ENCODE peak calls at places on chromosome 15, in eight cellular contexts. L is A549, F is testis, P is endothelial cell of umbilical vein, E is prostate gland, Q is HCT116, W is suprapubic skin, V is body of pancreas. D is an unnamed sample.

GRCh38 chr15:92809880-92810361 is 90.2 kb upstream of the CHD2 start:
- DNase-seq in L (no peak), F (peak), P (peak), E (peak), Q (no peak), W (peak), V (peak), D (peak)

GRCh38 chr15:58475573-58476524 is 44.1 kb downstream of the LIPC start:
- DNase-seq in L (no peak), F (no peak), P (peak), E (no peak), Q (no peak), W (no peak), V (no peak), D (no peak)

GRCh38 chr15:43505723-43506122 is 11.7 kb upstream of the MAP1A start:
- DNase-seq in L (no peak), F (no peak), P (no peak), E (no peak), Q (no peak), W (no peak), V (no peak), D (no peak)

GRCh38 chr15:47965297-47965696 is 155.5 kb upstream of the SLC24A5 start:
- DNase-seq in L (no peak), F (no peak), P (no peak), E (no peak), Q (no peak), W (no peak), V (no peak), D (no peak)

GRCh38 chr15:84874991-84875390 is 9.5 kb upstream of the SLC28A1 start:
- DNase-seq in L (no peak), F (no peak), P (no peak), E (no peak), Q (no peak), W (no peak), V (no peak), D (no peak)

GRCh38 chr15:73265536-73266153 is 103.1 kb downstream of the HCN4 start:
- DNase-seq in L (peak), F (peak), P (peak), E (no peak), Q (peak), W (no peak), V (peak), D (no peak)

GRCh38 chr15:39084683-39085530 is 496.0 kb upstream of the THBS1 start:
- DNase-seq in L (no peak), F (peak), P (no peak), E (no peak), Q (no peak), W (no peak), V (peak), D (peak)

GRCh38 chr15:31828594-31828993 is 201.7 kb upstream of the CHRNA7 start:
- DNase-seq in L (no peak), F (no peak), P (no peak), E (no peak), Q (no peak), W (no peak), V (no peak), D (no peak)

GRCh38 chr15:92569778-92570177 is 85.8 kb downstream of the FAM174B start:
- DNase-seq in L (no peak), F (no peak), P (no peak), E (no peak), Q (no peak), W (no peak), V (no peak), D (no peak)

GRCh38 chr15:90451215-90451850 is 63.3 kb downstream of the IQGAP1 start:
- DNase-seq in L (no peak), F (no peak), P (no peak), E (no peak), Q (no peak), W (no peak), V (no peak), D (no peak)

GRCh38 chr15:23642413-23643044 is 5.1 kb downstream of the MAGEL2 start:
- DNase-seq in L (peak), F (peak), P (peak), E (peak), Q (peak), W (no peak), V (peak), D (peak)

GRCh38 chr15:73777741-73778140 is 24.6 kb upstream of the INSYN1 start:
- DNase-seq in L (no peak), F (no peak), P (no peak), E (peak), Q (no peak), W (no peak), V (no peak), D (no peak)

GRCh38 chr15:101063212-101063611 is 144.1 kb downstream of the LRRK1 start:
- DNase-seq in L (no peak), F (peak), P (no peak), E (no peak), Q (no peak), W (peak), V (no peak), D (peak)

GRCh38 chr15:39869858-39870515 is 50.1 kb downstream of the GPR176 start:
- DNase-seq in L (no peak), F (peak), P (peak), E (no peak), Q (no peak), W (no peak), V (no peak), D (no peak)

GRCh38 chr15:100107606-100108225 is 234.1 kb downstream of the ADAMTS17 start:
- DNase-seq in L (no peak), F (no peak), P (no peak), E (no peak), Q (no peak), W (peak), V (no peak), D (peak)

GRCh38 chr15:31216210-31216911 is 110.3 kb upstream of the KLF13 start:
- DNase-seq in L (peak), F (peak), P (no peak), E (peak), Q (no peak), W (peak), V (peak), D (peak)

GRCh38 chr15:94098877-94099606 is 132.3 kb upstream of the MCTP2 start:
- DNase-seq in L (no peak), F (no peak), P (no peak), E (no peak), Q (no peak), W (no peak), V (no peak), D (no peak)

GRCh38 chr15:26667222-26667988 is 105.5 kb downstream of the GABRB3 start:
- DNase-seq in L (no peak), F (no peak), P (no peak), E (peak), Q (no peak), W (no peak), V (peak), D (no peak)

GRCh38 chr15:96181873-96182301 is 148.6 kb upstream of the NR2F2 start:
- DNase-seq in L (no peak), F (peak), P (no peak), E (no peak), Q (no peak), W (no peak), V (no peak), D (peak)

GRCh38 chr15:95175914-95176658 is 944.7 kb downstream of the MCTP2 start:
- DNase-seq in L (no peak), F (no peak), P (peak), E (no peak), Q (no peak), W (no peak), V (no peak), D (no peak)

GRCh38 chr15:99343836-99344551 is 92.7 kb downstream of the LRRC28 start:
- DNase-seq in L (no peak), F (peak), P (peak), E (no peak), Q (no peak), W (no peak), V (no peak), D (no peak)

GRCh38 chr15:48868549-48868948 is 9.4 kb upstream of the EID1 start:
- DNase-seq in L (no peak), F (no peak), P (peak), E (no peak), Q (no peak), W (no peak), V (no peak), D (no peak)

DNA sequence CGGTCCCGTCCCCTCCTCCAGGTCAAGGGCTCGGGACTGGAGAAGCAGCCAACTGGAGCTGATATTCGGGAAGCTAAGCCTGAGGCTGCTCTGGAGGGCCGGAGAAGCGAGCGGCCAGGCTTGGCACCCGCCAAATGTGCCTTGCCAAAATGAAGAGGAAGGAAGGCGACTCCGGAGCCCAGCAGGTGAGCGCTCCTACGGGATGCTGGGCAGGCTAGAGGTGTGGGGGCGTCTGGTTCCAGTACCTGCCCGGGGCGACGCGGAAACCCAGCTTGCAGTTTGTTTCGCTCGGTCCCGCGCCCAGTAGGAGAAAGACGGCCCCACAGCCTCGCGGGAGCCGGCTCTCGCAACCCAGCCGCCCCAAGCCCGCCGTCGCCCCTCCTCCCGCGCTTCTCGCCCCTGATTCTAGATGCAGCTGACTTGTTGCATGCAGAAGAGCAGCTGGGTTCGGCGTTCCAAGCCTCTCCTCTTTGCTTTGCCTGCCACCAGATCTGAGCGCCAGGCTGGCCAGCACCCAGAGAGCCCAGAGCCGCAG is 16.1 kb upstream of the AEN start:
- DNase-seq in L (no peak), F (no peak), P (no peak), E (no peak), Q (no peak), W (no peak), V (no peak), D (no peak)
- H3K4me3 ChIP-seq in L (peak), F (no peak), P (no peak), E (no peak), Q (no peak), W (no peak), V (no peak), D (no peak)

GRCh38 chr15:79094611-79095021 is 4.0 kb upstream of the RASGRF1 start:
- DNase-seq in L (no peak), F (no peak), P (no peak), E (no peak), Q (no peak), W (peak), V (no peak), D (no peak)
- H3K27ac ChIP-seq in L (no peak), F (no peak), P (no peak), E (no peak), Q (no peak), W (no peak), V (no peak), D (no peak)

GRCh38 chr15:68819451-68820204 is 1.1 kb downstream of the ANP32A start:
- DNase-seq in L (peak), F (peak), P (peak), E (peak), Q (no peak), W (no peak), V (peak), D (peak)
- TF ChIP-seq POLR2A in L (no peak), F (no peak), P (no peak), E (peak), Q (no peak), W (no peak), V (peak), D (peak)

DNA sequence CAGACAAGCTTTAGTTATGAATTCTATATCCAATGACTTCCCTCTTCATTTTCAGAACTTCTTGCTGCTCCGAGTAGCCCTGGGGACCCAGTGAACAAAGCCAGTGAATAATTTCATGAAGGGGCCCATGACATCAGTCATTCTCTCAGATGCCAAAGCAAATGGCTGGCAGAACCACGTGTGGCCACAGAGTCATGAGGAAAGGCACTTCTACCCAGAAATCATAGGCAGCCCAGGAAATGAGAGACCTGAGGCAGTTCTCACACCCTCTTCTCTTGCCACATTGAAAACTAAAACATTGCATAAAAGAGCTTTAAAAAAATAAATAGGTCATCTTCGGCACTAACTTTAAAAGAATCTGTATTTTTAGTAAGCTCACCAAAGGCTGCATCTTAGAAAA is 4.3 kb upstream of the UACA start:
- DNase-seq in L (no peak), F (no peak), P (no peak), E (no peak), Q (no peak), W (no peak), V (no peak), D (no peak)
- H3K4me3 ChIP-seq in L (no peak), F (no peak), P (no peak), E (no peak), Q (no peak), W (no peak), V (no peak), D (no peak)

GRCh38 chr15:75705854-75706681 is 6.6 kb downstream of the CSPG4 start:
- DNase-seq in L (no peak), F (no peak), P (no peak), E (no peak), Q (no peak), W (no peak), V (no peak), D (no peak)

GRCh38 chr15:75702431-75702830 is 10.2 kb downstream of the CSPG4 start:
- DNase-seq in L (no peak), F (no peak), P (no peak), E (no peak), Q (no peak), W (no peak), V (no peak), D (no peak)

GRCh38 chr15:75704618-75705017 is 8.0 kb downstream of the CSPG4 start:
- DNase-seq in L (no peak), F (no peak), P (no peak), E (no peak), Q (no peak), W (no peak), V (no peak), D (no peak)

GRCh38 chr15:75706682-75706954 is 6.0 kb downstream of the CSPG4 start:
- DNase-seq in L (no peak), F (no peak), P (no peak), E (no peak), Q (no peak), W (no peak), V (no peak), D (no peak)

GRCh38 chr15:75704263-75704615 is 8.4 kb downstream of the CSPG4 start:
- DNase-seq in L (no peak), F (no peak), P (no peak), E (no peak), Q (no peak), W (no peak), V (no peak), D (no peak)
- H3K27ac ChIP-seq in L (peak), F (no peak), P (no peak), E (peak), Q (peak), W (peak), V (no peak), D (peak)

GRCh38 chr15:65041787-65042186 is 3.4 kb upstream of the SLC51B start:
- DNase-seq in L (no peak), F (no peak), P (no peak), E (no peak), Q (no peak), W (no peak), V (no peak), D (no peak)

GRCh38 chr15:65040461-65040860 is 4.7 kb upstream of the SLC51B start:
- DNase-seq in L (no peak), F (no peak), P (no peak), E (no peak), Q (no peak), W (no peak), V (no peak), D (no peak)

GRCh38 chr15:65042776-65043322 is 2.3 kb upstream of the SLC51B start:
- DNase-seq in L (no peak), F (no peak), P (no peak), E (no peak), Q (no peak), W (no peak), V (no peak), D (no peak)

GRCh38 chr15:65049418-65049840 is 4.2 kb downstream of the SLC51B start:
- DNase-seq in L (peak), F (peak), P (peak), E (peak), Q (peak), W (peak), V (peak), D (peak)

GRCh38 chr15:65044724-65045481 is at the start of gene SLC51B:
- DNase-seq in L (no peak), F (no peak), P (no peak), E (no peak), Q (no peak), W (no peak), V (no peak), D (peak)
- TF ChIP-seq POLR2A in L (no peak), F (no peak), P (no peak), E (no peak), Q (no peak), W (no peak), V (no peak), D (no peak)

DNA sequence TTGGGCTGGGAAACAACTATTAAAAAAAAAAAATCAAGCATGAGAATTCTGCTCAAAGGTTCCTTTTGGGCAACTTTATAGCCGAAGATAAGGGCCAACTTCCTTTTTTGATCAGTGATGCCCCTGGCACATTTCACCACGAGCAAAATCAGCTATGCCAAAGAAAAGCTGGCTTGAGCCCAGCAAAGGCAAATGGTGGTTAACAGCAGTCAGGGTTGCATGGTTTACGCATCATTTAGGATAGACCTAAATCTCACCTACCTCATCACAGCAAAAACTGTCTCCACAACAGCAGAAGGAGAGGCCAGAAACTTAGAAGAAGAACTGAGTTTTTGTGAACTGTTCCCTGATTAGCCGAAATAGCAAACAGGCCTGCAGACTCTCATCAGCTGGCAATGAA is 220.1 kb upstream of the CDIN1 start:
- DNase-seq in L (no peak), F (no peak), P (no peak), E (no peak), Q (no peak), W (no peak), V (no peak), D (no peak)
- H3K4me3 ChIP-seq in L (no peak), F (no peak), P (no peak), E (no peak), Q (no peak), W (no peak), V (no peak), D (no peak)

DNA sequence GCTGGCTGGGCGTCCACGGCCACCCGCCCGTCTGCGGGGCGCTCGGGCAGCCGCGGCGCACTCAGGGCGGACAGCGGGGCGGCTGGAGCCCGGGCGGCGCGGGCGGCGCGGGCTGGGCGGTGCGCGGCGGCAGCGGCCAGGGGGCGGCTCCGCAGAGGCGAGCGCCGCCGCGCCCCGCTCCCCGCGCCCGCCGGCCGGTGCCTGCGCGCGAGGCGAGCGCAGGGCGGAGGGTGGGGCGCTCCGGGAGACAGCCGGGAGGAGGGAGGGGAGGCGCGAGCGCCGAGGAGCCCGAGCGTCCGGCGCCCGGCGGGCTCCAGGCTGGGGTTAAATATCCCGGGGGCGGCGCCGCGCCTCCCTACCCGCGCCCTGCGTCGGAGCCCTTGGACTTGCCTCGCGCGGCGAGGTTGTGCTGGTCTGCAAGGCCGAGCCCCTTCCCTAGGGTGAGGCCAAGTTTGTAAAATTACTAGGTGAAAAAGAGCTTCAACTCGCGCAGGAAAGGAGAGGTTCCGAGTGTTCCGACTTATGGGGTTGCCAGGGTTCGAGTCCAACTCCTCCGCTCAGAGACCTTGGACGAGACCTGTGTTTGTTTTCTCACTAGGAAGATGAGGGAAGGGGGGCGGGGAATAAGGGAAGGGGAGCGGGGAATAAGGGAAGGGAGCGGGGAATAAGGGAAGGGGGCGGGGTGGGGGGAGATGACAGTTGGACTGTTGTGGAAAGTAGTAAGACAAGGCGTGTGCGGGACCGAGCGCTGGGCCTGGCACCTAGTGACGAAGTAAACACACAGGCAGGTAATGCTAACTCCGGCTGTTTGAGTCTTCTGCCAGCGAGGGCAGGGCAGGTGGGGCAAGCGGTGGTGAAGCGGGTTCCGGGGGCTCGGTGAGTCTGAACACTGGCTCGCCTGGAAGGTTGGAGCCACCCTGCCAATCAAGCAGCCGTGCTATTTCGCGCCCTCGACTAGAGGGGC is at the start of gene TNFAIP8L3:
- DNase-seq in L (peak), F (peak), P (peak), E (no peak), Q (no peak), W (no peak), V (peak), D (no peak)
- H3K27ac ChIP-seq in L (peak), F (peak), P (peak), E (no peak), Q (no peak), W (peak), V (no peak), D (peak)

DNA sequence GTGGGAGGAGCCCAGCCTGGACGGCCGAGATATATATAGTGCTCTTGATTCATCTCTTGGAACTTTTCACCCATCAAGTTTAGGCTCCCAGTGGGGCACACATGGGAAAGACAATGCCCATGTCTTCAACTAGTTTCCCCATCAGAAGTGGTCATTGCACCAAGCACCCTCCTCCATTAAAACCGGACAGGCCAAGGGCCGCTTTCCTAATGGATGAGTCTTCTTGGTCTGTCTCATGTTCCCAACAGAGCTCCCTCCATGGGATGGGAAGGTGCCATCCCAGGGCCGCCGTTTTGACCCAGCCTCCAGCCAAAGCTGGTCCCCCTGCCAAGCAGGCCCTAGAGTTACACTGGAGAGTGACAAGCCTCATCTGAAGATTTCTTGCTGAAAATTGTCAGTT is 34.7 kb upstream of the UBE2Q2 start:
- DNase-seq in L (no peak), F (no peak), P (no peak), E (no peak), Q (no peak), W (no peak), V (no peak), D (no peak)
- TF ChIP-seq POLR2A in L (no peak), F (no peak), P (no peak), E (no peak), Q (no peak), W (no peak), V (no peak), D (no peak)

GRCh38 chr15:45134046-45134445 is 4.3 kb downstream of the DUOX1 start:
- DNase-seq in L (no peak), F (no peak), P (no peak), E (no peak), Q (no peak), W (no peak), V (no peak), D (no peak)

GRCh38 chr15:45136378-45136764 is 6.6 kb downstream of the DUOX1 start:
- DNase-seq in L (no peak), F (no peak), P (no peak), E (no peak), Q (no peak), W (no peak), V (no peak), D (no peak)

GRCh38 chr15:45132844-45133560 is 3.2 kb downstream of the DUOX1 start:
- DNase-seq in L (no peak), F (no peak), P (no peak), E (no peak), Q (no peak), W (no peak), V (no peak), D (no peak)

GRCh38 chr15:45133561-45133920 is 3.7 kb downstream of the DUOX1 start:
- DNase-seq in L (no peak), F (no peak), P (no peak), E (no peak), Q (no peak), W (no peak), V (no peak), D (no peak)

GRCh38 chr15:45134682-45135604 is 5.1 kb downstream of the DUOX1 start:
- DNase-seq in L (no peak), F (peak), P (no peak), E (no peak), Q (no peak), W (no peak), V (peak), D (no peak)
- H3K4me3 ChIP-seq in L (no peak), F (no peak), P (no peak), E (no peak), Q (no peak), W (peak), V (no peak), D (peak)

D was measured in sigmoid colon.